ENCODE peak calls at places on chromosomes 3 and 15, in four cellular contexts. One of them, this sample, is unnamed. For H3K4me1, the result is how much of the 10 kb centered on the place peaks cover.

GRCh38 chr15:81038975-81039607 is 38.4 kb downstream of the TLNRD1 start:
- DNase-seq in psoas muscle: no peak
- DNase-seq in left ventricle myocardium inferior: no peak
- DNase-seq in Karpas-422: no peak
- DNase-seq in this sample: no peak

GRCh38 chr3:41690766-41691563 is 270.9 kb downstream of the ULK4 start:
- DNase-seq in Karpas-422: no peak
- DNase-seq in psoas muscle: no peak
- DNase-seq in left ventricle myocardium inferior: no peak
- DNase-seq in this sample: no peak

GRCh38 chr3:2589336-2589969 is 490.8 kb downstream of the CNTN4 start:
- DNase-seq in left ventricle myocardium inferior: no peak
- DNase-seq in psoas muscle: no peak
- DNase-seq in Karpas-422: no peak
- DNase-seq in this sample: no peak

GRCh38 chr15:56957812-56958406 is 39.5 kb downstream of the TCF12 start:
- DNase-seq in left ventricle myocardium inferior: no peak
- DNase-seq in Karpas-422: no peak
- DNase-seq in psoas muscle: no peak
- DNase-seq in this sample: no peak

GRCh38 chr3:118127992-118128391 is 906.7 kb downstream of the IGSF11 start:
- DNase-seq in left ventricle myocardium inferior: no peak
- DNase-seq in Karpas-422: no peak
- DNase-seq in psoas muscle: no peak
- DNase-seq in this sample: no peak

GRCh38 chr3:87236093-87236492 is 9.0 kb downstream of the CHMP2B start:
- DNase-seq in Karpas-422: no peak
- DNase-seq in psoas muscle: no peak
- DNase-seq in left ventricle myocardium inferior: no peak
- DNase-seq in this sample: no peak

GRCh38 chr3:140342668-140343067 is 335.2 kb upstream of the TRIM42 start:
- DNase-seq in left ventricle myocardium inferior: no peak
- DNase-seq in Karpas-422: no peak
- DNase-seq in psoas muscle: no peak
- DNase-seq in this sample: peak

GRCh38 chr3:41126475-41126874 is 72.8 kb upstream of the CTNNB1 start:
- DNase-seq in Karpas-422: no peak
- DNase-seq in left ventricle myocardium inferior: no peak
- DNase-seq in psoas muscle: no peak
- DNase-seq in this sample: no peak

GRCh38 chr3:170714562-170715535 is 129.0 kb upstream of the SLC7A14 start:
- DNase-seq in Karpas-422: no peak
- DNase-seq in psoas muscle: no peak
- DNase-seq in left ventricle myocardium inferior: no peak
- DNase-seq in this sample: no peak

GRCh38 chr15:28099555-28100140 is 533 bp upstream of the OCA2 start:
- DNase-seq in psoas muscle: no peak
- DNase-seq in left ventricle myocardium inferior: no peak
- DNase-seq in Karpas-422: no peak
- DNase-seq in this sample: no peak

GRCh38 chr15:68618339-68619302 is 39.8 kb downstream of the CORO2B start:
- DNase-seq in left ventricle myocardium inferior: peak
- DNase-seq in Karpas-422: no peak
- DNase-seq in psoas muscle: no peak
- DNase-seq in this sample: no peak

GRCh38 chr15:74208901-74209559 is 6.4 kb upstream of the STRA6 start:
- DNase-seq in left ventricle myocardium inferior: no peak
- DNase-seq in Karpas-422: no peak
- DNase-seq in psoas muscle: no peak
- DNase-seq in this sample: no peak

GRCh38 chr15:74210729-74211128 is 8.1 kb upstream of the STRA6 start:
- DNase-seq in psoas muscle: no peak
- DNase-seq in left ventricle myocardium inferior: no peak
- DNase-seq in Karpas-422: no peak
- DNase-seq in this sample: no peak

GRCh38 chr15:74209997-74210573 is 7.5 kb upstream of the STRA6 start:
- DNase-seq in psoas muscle: no peak
- DNase-seq in Karpas-422: no peak
- DNase-seq in left ventricle myocardium inferior: no peak
- DNase-seq in this sample: no peak

GRCh38 chr15:74208496-74208895 is 5.9 kb upstream of the STRA6 start:
- DNase-seq in left ventricle myocardium inferior: no peak
- DNase-seq in psoas muscle: no peak
- DNase-seq in Karpas-422: no peak
- DNase-seq in this sample: no peak

DNA sequence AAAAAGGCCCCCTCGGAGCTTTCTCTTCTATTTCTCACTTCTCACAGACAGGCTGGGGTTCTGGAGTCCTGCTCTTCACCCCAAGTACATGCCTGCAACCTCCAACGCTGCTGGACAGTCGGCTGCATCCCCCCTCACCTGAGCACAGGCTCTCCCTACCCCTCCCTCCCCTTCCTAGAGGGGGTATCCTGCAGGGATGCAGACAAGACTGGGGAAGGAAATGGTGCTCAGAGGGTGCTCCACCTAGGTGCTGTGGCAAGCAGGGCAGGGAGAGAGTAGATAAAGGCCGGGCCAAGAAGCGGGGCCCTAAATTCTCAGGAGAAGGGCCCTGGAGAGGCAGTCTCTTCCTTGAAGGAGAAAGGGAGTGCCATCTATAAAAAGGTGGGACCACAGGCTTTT is 7.0 kb upstream of the STRA6 start:
- DNase-seq in psoas muscle: no peak
- DNase-seq in Karpas-422: no peak
- DNase-seq in left ventricle myocardium inferior: no peak
- DNase-seq in this sample: no peak
- H3K4me1 ChIP-seq in psoas muscle: under half
- H3K4me1 ChIP-seq in Karpas-422: under half
- H3K4me1 ChIP-seq in left ventricle myocardium inferior: under half
- H3K4me1 ChIP-seq in this sample: under half

GRCh38 chr15:98875309-98875708 is 132.3 kb downstream of the PGPEP1L start:
- DNase-seq in psoas muscle: no peak
- DNase-seq in left ventricle myocardium inferior: no peak
- DNase-seq in Karpas-422: no peak
- DNase-seq in this sample: no peak
- H3K4me1 ChIP-seq in psoas muscle: under half
- H3K4me1 ChIP-seq in left ventricle myocardium inferior: half or more
- H3K4me1 ChIP-seq in Karpas-422: under half
- H3K4me1 ChIP-seq in this sample: under half

GRCh38 chr3:126464093-126464492 is 11.6 kb downstream of the ZXDC start:
- DNase-seq in left ventricle myocardium inferior: no peak
- DNase-seq in psoas muscle: no peak
- DNase-seq in Karpas-422: no peak
- DNase-seq in this sample: peak
- H3K4me1 ChIP-seq in left ventricle myocardium inferior: half or more
- H3K4me1 ChIP-seq in psoas muscle: half or more
- H3K4me1 ChIP-seq in Karpas-422: under half
- H3K4me1 ChIP-seq in this sample: under half

DNA sequence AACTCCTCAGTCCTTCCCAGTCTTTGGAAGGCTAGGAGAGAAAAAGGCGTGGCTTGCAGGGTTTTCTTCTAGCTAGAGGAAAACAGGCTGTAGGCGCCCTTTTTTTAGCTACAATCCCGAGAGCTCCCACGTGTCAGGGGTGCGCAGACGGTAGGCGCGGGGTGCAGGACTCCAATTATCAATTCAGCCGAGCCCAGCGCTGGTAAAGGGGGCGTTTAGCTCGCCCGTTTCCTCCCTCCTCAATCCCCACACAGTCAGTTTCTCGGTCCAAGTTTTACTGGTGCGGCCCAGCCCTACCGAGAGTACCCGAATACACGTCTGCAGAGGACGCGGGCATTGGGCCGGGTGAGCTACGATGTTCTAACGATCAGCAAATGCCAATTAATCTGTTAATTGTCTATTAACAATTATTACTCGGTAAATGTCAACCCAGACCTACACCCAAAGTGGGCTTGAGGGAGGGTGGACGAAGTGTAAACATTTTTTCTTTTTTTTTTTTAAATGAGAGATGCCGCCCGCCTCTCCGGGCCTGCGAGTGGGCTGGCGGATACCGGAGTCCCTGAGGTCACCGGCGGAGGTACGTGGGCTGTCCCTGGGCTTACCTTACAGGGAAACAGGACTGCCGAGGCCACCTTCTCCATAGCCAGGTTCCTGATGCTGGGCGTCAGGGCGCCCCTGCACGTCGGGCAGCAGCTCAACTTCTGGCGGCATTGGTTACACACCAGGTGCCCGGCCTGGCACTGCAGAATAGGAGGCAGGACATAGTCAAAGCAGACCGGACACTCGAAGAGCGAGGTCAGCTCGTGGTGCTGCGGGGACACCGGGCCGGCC is 923 bp downstream of the SIAH2 start:
- DNase-seq in psoas muscle: peak
- DNase-seq in Karpas-422: peak
- DNase-seq in left ventricle myocardium inferior: peak
- DNase-seq in this sample: peak
- H3K4me1 ChIP-seq in psoas muscle: under half
- H3K4me1 ChIP-seq in Karpas-422: half or more
- H3K4me1 ChIP-seq in left ventricle myocardium inferior: half or more
- H3K4me1 ChIP-seq in this sample: under half

GRCh38 chr3:66662894-66663293 is 162.1 kb upstream of the LRIG1 start:
- DNase-seq in left ventricle myocardium inferior: no peak
- DNase-seq in Karpas-422: no peak
- DNase-seq in psoas muscle: no peak
- DNase-seq in this sample: no peak
- H3K4me1 ChIP-seq in left ventricle myocardium inferior: under half
- H3K4me1 ChIP-seq in Karpas-422: under half
- H3K4me1 ChIP-seq in psoas muscle: under half
- H3K4me1 ChIP-seq in this sample: under half

DNA sequence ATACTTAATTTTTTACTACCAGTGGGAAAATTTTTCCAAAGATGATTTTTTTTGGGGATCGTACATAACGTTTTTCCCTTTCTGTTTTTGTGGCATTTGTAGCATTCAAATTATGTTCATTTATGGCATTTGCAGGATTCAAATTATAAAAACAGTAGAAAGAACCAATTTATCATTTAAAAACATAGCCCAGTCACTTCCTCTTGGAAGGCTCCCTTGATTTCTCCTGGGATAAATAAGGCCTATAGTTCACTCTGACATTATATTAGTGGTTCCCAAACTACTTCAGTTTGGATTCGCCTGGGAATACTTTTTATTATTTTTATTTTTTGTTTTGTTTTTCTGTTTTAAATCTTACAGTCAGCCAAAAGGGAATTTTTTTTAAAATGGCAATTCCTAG is 28.7 kb downstream of the RARB start:
- DNase-seq in psoas muscle: no peak
- DNase-seq in Karpas-422: no peak
- DNase-seq in left ventricle myocardium inferior: no peak
- DNase-seq in this sample: no peak
- H3K4me1 ChIP-seq in psoas muscle: half or more
- H3K4me1 ChIP-seq in Karpas-422: under half
- H3K4me1 ChIP-seq in left ventricle myocardium inferior: half or more
- H3K4me1 ChIP-seq in this sample: under half

GRCh38 chr3:152360966-152361365 is 92.2 kb downstream of the MBNL1 start:
- DNase-seq in psoas muscle: no peak
- DNase-seq in left ventricle myocardium inferior: no peak
- DNase-seq in Karpas-422: no peak
- DNase-seq in this sample: no peak

GRCh38 chr3:152357587-152357986 is 88.9 kb downstream of the MBNL1 start:
- DNase-seq in Karpas-422: no peak
- DNase-seq in left ventricle myocardium inferior: no peak
- DNase-seq in psoas muscle: no peak
- DNase-seq in this sample: no peak

GRCh38 chr3:152362086-152362485 is 93.4 kb downstream of the MBNL1 start:
- DNase-seq in psoas muscle: no peak
- DNase-seq in Karpas-422: no peak
- DNase-seq in left ventricle myocardium inferior: no peak
- DNase-seq in this sample: peak

GRCh38 chr3:152359385-152360248 is 90.9 kb downstream of the MBNL1 start:
- DNase-seq in psoas muscle: no peak
- DNase-seq in Karpas-422: no peak
- DNase-seq in left ventricle myocardium inferior: no peak
- DNase-seq in this sample: no peak

DNA sequence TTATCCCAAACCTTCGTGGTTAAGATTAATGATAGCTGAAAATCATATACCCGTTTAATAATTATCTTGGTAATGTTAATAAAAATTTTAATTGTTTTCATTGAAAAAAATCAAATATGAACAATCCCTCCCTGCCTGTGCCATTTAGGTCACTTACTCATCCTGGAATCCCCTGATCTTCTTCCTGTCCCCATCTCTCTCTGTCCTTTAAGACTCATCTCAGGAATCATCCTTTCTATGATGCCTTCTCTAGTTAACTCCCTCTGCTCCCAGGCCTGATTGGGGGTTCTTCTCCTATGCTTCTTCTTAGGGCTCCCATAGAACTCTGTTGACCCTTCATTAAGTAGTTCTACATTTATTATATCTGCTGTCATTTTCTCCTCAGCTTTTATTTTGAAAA is 91.6 kb downstream of the MBNL1 start:
- DNase-seq in psoas muscle: no peak
- DNase-seq in Karpas-422: no peak
- DNase-seq in left ventricle myocardium inferior: no peak
- DNase-seq in this sample: no peak
- H3K4me1 ChIP-seq in psoas muscle: half or more
- H3K4me1 ChIP-seq in Karpas-422: under half
- H3K4me1 ChIP-seq in left ventricle myocardium inferior: half or more
- H3K4me1 ChIP-seq in this sample: under half

DNA sequence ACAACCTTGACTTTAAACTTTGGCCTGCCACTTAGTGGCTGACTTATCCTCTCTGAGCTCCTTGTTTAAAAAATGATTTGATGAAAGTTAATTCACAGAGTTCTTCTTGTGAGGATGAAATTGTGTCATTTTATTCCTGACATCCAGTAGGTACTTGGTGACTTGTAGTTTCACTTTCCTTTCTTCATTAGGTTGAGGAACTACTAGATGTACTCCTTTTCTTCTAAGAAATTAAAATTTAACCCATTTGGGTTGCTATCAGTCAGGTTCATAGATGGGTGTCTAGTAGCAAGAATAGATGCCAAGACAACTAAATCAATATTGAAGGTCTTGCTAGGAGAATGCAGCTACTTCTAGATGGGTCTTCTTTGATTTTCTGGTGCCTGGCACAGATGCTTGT is 5.2 kb downstream of the NR1D2 start:
- DNase-seq in left ventricle myocardium inferior: no peak
- DNase-seq in psoas muscle: no peak
- DNase-seq in Karpas-422: no peak
- DNase-seq in this sample: no peak
- H3K4me1 ChIP-seq in left ventricle myocardium inferior: half or more
- H3K4me1 ChIP-seq in psoas muscle: half or more
- H3K4me1 ChIP-seq in Karpas-422: under half
- H3K4me1 ChIP-seq in this sample: under half

GRCh38 chr15:90650956-90651689 is 66.0 kb upstream of the BLM start:
- DNase-seq in left ventricle myocardium inferior: no peak
- DNase-seq in psoas muscle: no peak
- DNase-seq in Karpas-422: peak
- DNase-seq in this sample: no peak
- H3K4me1 ChIP-seq in left ventricle myocardium inferior: under half
- H3K4me1 ChIP-seq in psoas muscle: under half
- H3K4me1 ChIP-seq in Karpas-422: under half
- H3K4me1 ChIP-seq in this sample: under half